ENCODE peak calls at places on chromosomes 12 and 14, in four cellular contexts. Z, F, K and X are unnamed samples.

GRCh38 chr14:82029038-82029437 is 495.4 kb upstream of the SEL1L start:
- DNase-seq in Z (no peak), F (no peak), K (no peak), X (no peak)

GRCh38 chr12:78584695-78585094 is 279.9 kb upstream of the SYT1 start:
- DNase-seq in Z (no peak), F (no peak), K (no peak), X (no peak)

GRCh38 chr12:115227137-115227615 is 543.2 kb upstream of the TBX3 start:
- DNase-seq in Z (no peak), F (peak), K (no peak), X (peak)

GRCh38 chr14:44463386-44464004 is 43.6 kb downstream of the FSCB start:
- DNase-seq in Z (no peak), F (no peak), K (no peak), X (no peak)

GRCh38 chr12:49922349-49923034 is 18.8 kb upstream of the FAIM2 start:
- DNase-seq in Z (peak), F (no peak), K (no peak), X (no peak)

GRCh38 chr14:54813081-54813480 is 89.5 kb downstream of the GCH1 start:
- DNase-seq in Z (no peak), F (no peak), K (no peak), X (no peak)

GRCh38 chr12:122319312-122319638 is 53.0 kb upstream of the VPS33A start:
- DNase-seq in Z (no peak), F (no peak), K (no peak), X (no peak)

GRCh38 chr14:103519043-103519836 is 3.4 kb downstream of the CKB start:
- DNase-seq in Z (peak), F (no peak), K (no peak), X (no peak)

GRCh38 chr12:69834147-69834546 is 9.1 kb downstream of the MYRFL start:
- DNase-seq in Z (no peak), F (no peak), K (no peak), X (no peak)

GRCh38 chr14:63039800-63040380 is 5.4 kb downstream of the KCNH5 start:
- DNase-seq in Z (no peak), F (peak), K (no peak), X (no peak)

GRCh38 chr12:11814362-11814761 is 164.9 kb downstream of the ETV6 start:
- DNase-seq in Z (no peak), F (peak), K (no peak), X (peak)